ENCODE peak calls at places on chromosomes 16 and 17, in nine cellular contexts. One of them, this sample, is unnamed.

GRCh38 chr17:47882247-47882646 is 13.8 kb upstream of the SP2 start:
- DNase-seq in GM23338: no peak
- DNase-seq in SK-N-SH: no peak
- DNase-seq in sigmoid colon: no peak
- DNase-seq in prostate gland: peak; percentile 54
- DNase-seq in spleen: no peak
- DNase-seq in transverse colon: peak; percentile 81
- DNase-seq in HL-60: no peak
- DNase-seq in GM12878: no peak
- DNase-seq in this sample: no peak

GRCh38 chr17:16584273-16584995 is 15.4 kb upstream of the ZNF287 start:
- DNase-seq in GM23338: peak; percentile 95
- DNase-seq in SK-N-SH: peak; percentile 95
- DNase-seq in sigmoid colon: peak; percentile 98
- DNase-seq in prostate gland: peak; percentile 87
- DNase-seq in spleen: peak; percentile 95
- DNase-seq in transverse colon: peak; percentile 94
- DNase-seq in HL-60: peak; percentile 47
- DNase-seq in GM12878: peak; percentile 17
- DNase-seq in this sample: peak; percentile 89

GRCh38 chr16:56933828-56934598 is 2.1 kb downstream of the HERPUD1 start:
- DNase-seq in GM23338: no peak
- DNase-seq in SK-N-SH: no peak
- DNase-seq in sigmoid colon: no peak
- DNase-seq in prostate gland: no peak
- DNase-seq in spleen: no peak
- DNase-seq in transverse colon: no peak
- DNase-seq in HL-60: no peak
- DNase-seq in GM12878: no peak
- DNase-seq in this sample: no peak

GRCh38 chr17:4229627-4230026 is 34.2 kb downstream of the ANKFY1 start:
- DNase-seq in GM23338: no peak
- DNase-seq in SK-N-SH: no peak
- DNase-seq in sigmoid colon: peak; percentile 87
- DNase-seq in prostate gland: peak; percentile 10
- DNase-seq in spleen: no peak
- DNase-seq in transverse colon: peak; percentile 33
- DNase-seq in HL-60: no peak
- DNase-seq in GM12878: no peak
- DNase-seq in this sample: peak; percentile 56

GRCh38 chr16:10920726-10921427 is 21.4 kb downstream of the DEXI start:
- DNase-seq in GM23338: no peak
- DNase-seq in SK-N-SH: no peak
- DNase-seq in sigmoid colon: no peak
- DNase-seq in prostate gland: no peak
- DNase-seq in spleen: peak; percentile 47
- DNase-seq in transverse colon: no peak
- DNase-seq in HL-60: no peak
- DNase-seq in GM12878: no peak
- DNase-seq in this sample: no peak

GRCh38 chr16:53809088-53809951 is 105.4 kb downstream of the FTO start:
- DNase-seq in GM23338: no peak
- DNase-seq in SK-N-SH: no peak
- DNase-seq in sigmoid colon: no peak
- DNase-seq in prostate gland: no peak
- DNase-seq in spleen: no peak
- DNase-seq in transverse colon: no peak
- DNase-seq in HL-60: no peak
- DNase-seq in GM12878: no peak
- DNase-seq in this sample: no peak

GRCh38 chr17:2783310-2784030 is 12.8 kb upstream of the RAP1GAP2 start:
- DNase-seq in GM23338: no peak
- DNase-seq in SK-N-SH: no peak
- DNase-seq in sigmoid colon: no peak
- DNase-seq in prostate gland: no peak
- DNase-seq in spleen: no peak
- DNase-seq in transverse colon: no peak
- DNase-seq in HL-60: no peak
- DNase-seq in GM12878: no peak
- DNase-seq in this sample: no peak

GRCh38 chr17:82351713-82352488 is 7.1 kb upstream of the TEX19 start:
- DNase-seq in GM23338: peak; percentile 97
- DNase-seq in SK-N-SH: peak; percentile 97
- DNase-seq in sigmoid colon: peak; percentile 92
- DNase-seq in prostate gland: peak; percentile 87
- DNase-seq in spleen: peak; percentile 93
- DNase-seq in transverse colon: peak; percentile 86
- DNase-seq in HL-60: peak; percentile 83
- DNase-seq in GM12878: no peak
- DNase-seq in this sample: peak; percentile 73

GRCh38 chr16:191783-192294 is 11.6 kb downstream of the HBQ1 start:
- DNase-seq in GM23338: no peak
- DNase-seq in SK-N-SH: no peak
- DNase-seq in sigmoid colon: no peak
- DNase-seq in prostate gland: no peak
- DNase-seq in spleen: no peak
- DNase-seq in transverse colon: no peak
- DNase-seq in HL-60: no peak
- DNase-seq in GM12878: no peak
- DNase-seq in this sample: no peak

GRCh38 chr17:79970576-79971068 is 65.0 kb downstream of the TBC1D16 start:
- DNase-seq in GM23338: peak; percentile 93
- DNase-seq in SK-N-SH: peak; percentile 33
- DNase-seq in sigmoid colon: no peak
- DNase-seq in prostate gland: no peak
- DNase-seq in spleen: no peak
- DNase-seq in transverse colon: peak; percentile 50
- DNase-seq in HL-60: peak; percentile 67
- DNase-seq in GM12878: no peak
- DNase-seq in this sample: no peak

GRCh38 chr16:49749816-49750215 is 106.1 kb downstream of the ZNF423 start:
- DNase-seq in GM23338: peak; percentile 33
- DNase-seq in SK-N-SH: peak; percentile 66
- DNase-seq in sigmoid colon: no peak
- DNase-seq in prostate gland: no peak
- DNase-seq in spleen: no peak
- DNase-seq in transverse colon: no peak
- DNase-seq in HL-60: no peak
- DNase-seq in GM12878: no peak
- DNase-seq in this sample: no peak

GRCh38 chr16:49748322-49748721 is 107.6 kb downstream of the ZNF423 start:
- DNase-seq in GM23338: no peak
- DNase-seq in SK-N-SH: no peak
- DNase-seq in sigmoid colon: peak; percentile 81
- DNase-seq in prostate gland: no peak
- DNase-seq in spleen: no peak
- DNase-seq in transverse colon: no peak
- DNase-seq in HL-60: no peak
- DNase-seq in GM12878: no peak
- DNase-seq in this sample: no peak

GRCh38 chr16:49750341-49751011 is 105.4 kb downstream of the ZNF423 start:
- DNase-seq in GM23338: no peak
- DNase-seq in SK-N-SH: peak; percentile 83
- DNase-seq in sigmoid colon: no peak
- DNase-seq in prostate gland: no peak
- DNase-seq in spleen: no peak
- DNase-seq in transverse colon: no peak
- DNase-seq in HL-60: no peak
- DNase-seq in GM12878: no peak
- DNase-seq in this sample: no peak

GRCh38 chr16:49745434-49745833 is 110.5 kb downstream of the ZNF423 start:
- DNase-seq in GM23338: no peak
- DNase-seq in SK-N-SH: no peak
- DNase-seq in sigmoid colon: no peak
- DNase-seq in prostate gland: no peak
- DNase-seq in spleen: no peak
- DNase-seq in transverse colon: no peak
- DNase-seq in HL-60: no peak
- DNase-seq in GM12878: no peak
- DNase-seq in this sample: no peak

GRCh38 chr16:49747654-49748053 is 108.3 kb downstream of the ZNF423 start:
- DNase-seq in GM23338: no peak
- DNase-seq in SK-N-SH: no peak
- DNase-seq in sigmoid colon: no peak
- DNase-seq in prostate gland: no peak
- DNase-seq in spleen: no peak
- DNase-seq in transverse colon: no peak
- DNase-seq in HL-60: no peak
- DNase-seq in GM12878: no peak
- DNase-seq in this sample: no peak
- TF ChIP-seq POLR2AphosphoS5 in GM23338: no peak
- TF ChIP-seq POLR2AphosphoS5 in SK-N-SH: no peak
- TF ChIP-seq POLR2AphosphoS5 in sigmoid colon: no peak
- TF ChIP-seq POLR2AphosphoS5 in prostate gland: no peak
- TF ChIP-seq POLR2AphosphoS5 in spleen: no peak
- TF ChIP-seq POLR2AphosphoS5 in transverse colon: no peak
- TF ChIP-seq POLR2AphosphoS5 in HL-60: no peak
- TF ChIP-seq POLR2AphosphoS5 in GM12878: no peak
- TF ChIP-seq POLR2AphosphoS5 in this sample: no peak

GRCh38 chr16:29009050-29009837 is 24.4 kb downstream of the LAT start:
- DNase-seq in GM23338: no peak
- DNase-seq in SK-N-SH: no peak
- DNase-seq in sigmoid colon: no peak
- DNase-seq in prostate gland: no peak
- DNase-seq in spleen: no peak
- DNase-seq in transverse colon: no peak
- DNase-seq in HL-60: peak; percentile 63
- DNase-seq in GM12878: no peak
- DNase-seq in this sample: no peak
- TF ChIP-seq CTCF in GM23338: no peak
- TF ChIP-seq CTCF in SK-N-SH: no peak
- TF ChIP-seq CTCF in sigmoid colon: no peak
- TF ChIP-seq CTCF in prostate gland: no peak
- TF ChIP-seq CTCF in spleen: no peak
- TF ChIP-seq CTCF in transverse colon: no peak
- TF ChIP-seq CTCF in HL-60: no peak
- TF ChIP-seq CTCF in GM12878: no peak
- TF ChIP-seq CTCF in this sample: no peak

DNA sequence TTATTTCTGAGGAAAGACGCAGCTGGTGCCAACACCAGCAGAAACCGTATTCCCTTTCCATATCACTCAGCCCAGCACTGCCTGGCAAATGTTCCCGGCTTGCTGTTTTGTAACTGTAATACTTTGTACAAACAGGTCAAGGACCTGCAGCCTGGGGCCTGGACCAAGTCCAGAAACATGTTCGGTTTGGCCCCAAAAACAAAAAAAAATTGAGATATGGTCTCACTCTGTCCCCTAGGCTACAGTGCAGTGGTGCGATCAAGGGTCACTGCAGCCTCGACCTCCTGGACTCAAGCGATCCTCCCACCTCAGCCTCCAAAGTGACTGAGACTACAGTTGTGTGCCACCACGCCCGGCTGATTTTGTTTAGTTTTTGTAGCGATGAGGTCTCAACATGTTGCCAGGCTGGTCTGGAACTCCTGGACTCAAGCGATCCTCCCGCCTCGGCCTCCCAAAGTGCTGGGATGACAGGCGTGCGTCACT is 1.2 kb downstream of the HAGH start:
- DNase-seq in GM23338: no peak
- DNase-seq in SK-N-SH: no peak
- DNase-seq in sigmoid colon: no peak
- DNase-seq in prostate gland: no peak
- DNase-seq in spleen: no peak
- DNase-seq in transverse colon: no peak
- DNase-seq in HL-60: no peak
- DNase-seq in GM12878: no peak
- DNase-seq in this sample: no peak
- H3K27ac ChIP-seq in GM23338: no peak overlapping the region
- H3K27ac ChIP-seq in SK-N-SH: no peak overlapping the region
- H3K27ac ChIP-seq in sigmoid colon: peak overlapping the region; percentile 91
- H3K27ac ChIP-seq in prostate gland: peak overlapping the region; percentile 86
- H3K27ac ChIP-seq in spleen: peak overlapping the region; percentile 95
- H3K27ac ChIP-seq in transverse colon: peak overlapping the region; percentile 93
- H3K27ac ChIP-seq in HL-60: no peak overlapping the region
- H3K27ac ChIP-seq in GM12878: no peak overlapping the region
- H3K27ac ChIP-seq in this sample: no peak overlapping the region

DNA sequence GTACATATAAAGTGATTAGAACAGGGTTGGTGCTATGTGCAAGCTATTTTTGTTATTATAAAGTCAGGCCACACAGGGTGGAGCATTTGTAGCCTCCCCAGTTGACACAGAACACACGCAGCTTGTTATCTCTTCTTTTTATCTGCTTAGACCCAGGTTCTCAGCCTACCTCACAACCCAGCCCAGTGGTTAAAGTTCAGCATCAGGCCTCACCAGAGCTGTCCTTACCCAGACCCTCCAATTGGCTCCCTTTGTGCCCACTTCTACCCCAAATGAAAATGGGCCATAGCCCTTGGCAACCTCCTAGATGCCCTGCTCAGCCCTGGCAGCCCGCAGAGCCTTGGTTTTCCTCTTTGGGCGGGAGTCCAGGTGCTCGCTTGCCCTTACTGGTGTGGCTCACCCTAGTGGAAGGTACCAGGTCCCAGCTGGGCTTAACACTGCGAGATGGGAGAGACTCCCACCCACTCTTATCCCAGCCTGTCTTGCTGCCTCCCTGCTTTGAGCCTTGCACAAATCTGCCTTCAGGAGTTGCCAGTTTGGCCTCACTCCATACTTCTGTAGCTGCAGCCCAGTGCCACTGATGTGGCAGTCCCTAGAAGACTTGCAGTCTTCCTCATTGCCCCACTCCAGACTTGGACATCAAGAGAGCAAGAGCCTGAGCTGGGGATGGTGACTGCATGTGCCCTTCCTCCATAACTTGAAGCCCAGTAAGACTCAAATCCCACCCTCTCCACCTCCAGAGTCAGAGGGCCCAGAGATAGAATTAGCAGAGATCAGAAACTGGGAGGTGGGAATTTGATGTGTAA is 1.2 kb upstream of the PIGS start:
- DNase-seq in GM23338: no peak
- DNase-seq in SK-N-SH: no peak
- DNase-seq in sigmoid colon: no peak
- DNase-seq in prostate gland: no peak
- DNase-seq in spleen: no peak
- DNase-seq in transverse colon: no peak
- DNase-seq in HL-60: no peak
- DNase-seq in GM12878: no peak
- DNase-seq in this sample: no peak
- TF ChIP-seq POLR2AphosphoS5 in GM23338: no peak
- TF ChIP-seq POLR2AphosphoS5 in SK-N-SH: no peak
- TF ChIP-seq POLR2AphosphoS5 in sigmoid colon: no peak
- TF ChIP-seq POLR2AphosphoS5 in prostate gland: no peak
- TF ChIP-seq POLR2AphosphoS5 in spleen: no peak
- TF ChIP-seq POLR2AphosphoS5 in transverse colon: no peak
- TF ChIP-seq POLR2AphosphoS5 in HL-60: no peak
- TF ChIP-seq POLR2AphosphoS5 in GM12878: no peak
- TF ChIP-seq POLR2AphosphoS5 in this sample: no peak

GRCh38 chr16:4679854-4680636 is 13.3 kb upstream of the NUDT16L1 start:
- DNase-seq in GM23338: no peak
- DNase-seq in SK-N-SH: no peak
- DNase-seq in sigmoid colon: peak; percentile 87
- DNase-seq in prostate gland: peak; percentile 88
- DNase-seq in spleen: peak; percentile 95
- DNase-seq in transverse colon: peak; percentile 73
- DNase-seq in HL-60: peak; percentile 98
- DNase-seq in GM12878: no peak
- DNase-seq in this sample: peak; percentile 71
- TF ChIP-seq CTCF in GM23338: no peak
- TF ChIP-seq CTCF in SK-N-SH: no peak
- TF ChIP-seq CTCF in sigmoid colon: no peak
- TF ChIP-seq CTCF in prostate gland: no peak
- TF ChIP-seq CTCF in spleen: no peak
- TF ChIP-seq CTCF in transverse colon: no peak
- TF ChIP-seq CTCF in HL-60: no peak
- TF ChIP-seq CTCF in GM12878: no peak
- TF ChIP-seq CTCF in this sample: no peak

GRCh38 chr17:7236808-7237207 is 2.4 kb downstream of the PHF23 start:
- DNase-seq in GM23338: no peak
- DNase-seq in SK-N-SH: no peak
- DNase-seq in sigmoid colon: peak; percentile 63
- DNase-seq in prostate gland: no peak
- DNase-seq in spleen: peak; percentile 78
- DNase-seq in transverse colon: no peak
- DNase-seq in HL-60: no peak
- DNase-seq in GM12878: no peak
- DNase-seq in this sample: no peak
- H3K27ac ChIP-seq in GM23338: peak overlapping the region; percentile 88
- H3K27ac ChIP-seq in SK-N-SH: peak overlapping the region; percentile 75
- H3K27ac ChIP-seq in sigmoid colon: peak overlapping the region; percentile 99
- H3K27ac ChIP-seq in prostate gland: peak overlapping the region; percentile 99
- H3K27ac ChIP-seq in spleen: peak overlapping the region; percentile 95
- H3K27ac ChIP-seq in transverse colon: peak overlapping the region; percentile 96
- H3K27ac ChIP-seq in HL-60: no peak overlapping the region
- H3K27ac ChIP-seq in GM12878: no peak overlapping the region
- H3K27ac ChIP-seq in this sample: peak overlapping the region; percentile 93